ENCODE peak calls at places on chromosome 2, in four cellular contexts. C, W, B and H are unnamed samples.

GRCh38 chr2:46002507-46002883 is 294.7 kb upstream of the EPAS1 start:
- ATAC-seq in B (no peak), C (no peak), W (no peak), H (no peak)

GRCh38 chr2:11018651-11019185 is 107.0 kb downstream of the KCNF1 start:
- ATAC-seq in W (no peak), B (no peak), C (no peak), H (no peak)

GRCh38 chr2:1011018-1011405 is 60.4 kb downstream of the SNTG2 start:
- ATAC-seq in W (no peak), B (no peak), C (no peak), H (no peak)

GRCh38 chr2:230877131-230877736 is 12.5 kb downstream of the ITM2C start:
- ATAC-seq in C (no peak), B (no peak), W (no peak), H (no peak)

GRCh38 chr2:27569398-27569797 is 13.4 kb upstream of the ZNF512 start:
- ATAC-seq in W (no peak), C (no peak), B (no peak), H (no peak)

GRCh38 chr2:6657872-6658271 is 207.8 kb downstream of the CMPK2 start:
- ATAC-seq in B (no peak), C (no peak), W (no peak), H (no peak)

GRCh38 chr2:72012886-72013574 is 134.6 kb downstream of the CYP26B1 start:
- ATAC-seq in W (no peak), B (peak; percentile 19), C (no peak), H (no peak)

GRCh38 chr2:11768940-11769339 is 22.5 kb downstream of the LPIN1 start:
- ATAC-seq in C (no peak), B (no peak), W (no peak), H (no peak)

GRCh38 chr2:215777481-215778044 is 235.8 kb downstream of the MREG start:
- ATAC-seq in W (no peak), B (no peak), C (peak; percentile 43), H (no peak)

GRCh38 chr2:85718885-85719487 is 24.8 kb downstream of the GNLY start:
- ATAC-seq in W (no peak), C (no peak), B (no peak), H (no peak)

GRCh38 chr2:238449909-238450417 is 23.2 kb downstream of the ASB1 start:
- ATAC-seq in B (no peak), C (no peak), W (no peak), H (no peak)

GRCh38 chr2:59339121-59339836 is 1098.2 kb upstream of the FANCL start:
- ATAC-seq in B (no peak), W (no peak), C (no peak), H (no peak)

GRCh38 chr2:233040571-233040970 is 8.1 kb downstream of the NEU2 start:
- ATAC-seq in C (no peak), W (no peak), B (no peak), H (no peak)

GRCh38 chr2:3101016-3101703 is 276.5 kb downstream of the EIPR1 start:
- ATAC-seq in B (no peak), C (no peak), W (no peak), H (no peak)

GRCh38 chr2:219073413-219074129 is 12.8 kb upstream of the IHH start:
- ATAC-seq in W (no peak), B (no peak), C (no peak), H (no peak)

GRCh38 chr2:121640380-121641326 is 8.6 kb downstream of the CLASP1 start:
- ATAC-seq in B (peak; percentile 25), W (no peak), C (no peak), H (no peak)

GRCh38 chr2:45551862-45552261 is 59.2 kb downstream of the SRBD1 start:
- ATAC-seq in B (no peak), W (no peak), C (no peak), H (no peak)

GRCh38 chr2:26238301-26238958 is 6.0 kb downstream of the HADHA start:
- ATAC-seq in W (no peak), C (no peak), B (no peak), H (no peak)

GRCh38 chr2:218568190-218569037 is at the start of the genes CNOT9 and USP37:
- ATAC-seq in B (peak; percentile 82), W (peak; percentile 99), C (peak; percentile 86), H (peak; percentile 87)

GRCh38 chr2:96207778-96208143 is 866 bp downstream of the STARD7 start:
- ATAC-seq in B (no peak), C (no peak), W (no peak), H (no peak)

GRCh38 chr2:46410273-46411244 is 68.8 kb upstream of the TMEM247 start:
- ATAC-seq in C (no peak), B (no peak), W (no peak), H (no peak)